ENCODE peak calls at places on chromosomes 3 and 15, in seven cellular contexts. Q, P, C, S, E, B and T are unnamed samples.

GRCh38 chr15:44675911-44676310 is 12.4 kb upstream of the SPG11 start:
- DNase-seq in C (no peak), B (no peak), S (no peak), P (no peak), E (no peak), Q (no peak), T (no peak)

GRCh38 chr3:188266581-188267274 is 112.8 kb downstream of the LPP start:
- DNase-seq in C (no peak), S (no peak), E (no peak), Q (no peak), B (no peak), P (no peak), T (no peak)

GRCh38 chr15:84821501-84822021 is 4.4 kb downstream of the ALPK3 start:
- DNase-seq in P (no peak), E (peak), Q (no peak), B (no peak), S (no peak), C (peak), T (no peak)

GRCh38 chr15:62940755-62941361 is 101.7 kb upstream of the TPM1 start:
- DNase-seq in C (no peak), P (no peak), E (no peak), S (no peak), Q (no peak), B (no peak), T (peak)

GRCh38 chr3:130259170-130259874 is 86.2 kb upstream of the COL6A5 start:
- DNase-seq in S (no peak), Q (no peak), E (no peak), C (no peak), B (no peak), P (no peak), T (no peak)

GRCh38 chr3:59245300-59245878 is 195.6 kb upstream of the CFAP20DC start:
- DNase-seq in B (no peak), Q (no peak), P (no peak), E (no peak), S (no peak), C (no peak), T (no peak)

GRCh38 chr3:60461199-60461598 is 790.1 kb downstream of the FHIT start:
- DNase-seq in Q (no peak), E (no peak), S (no peak), B (no peak), P (no peak), C (no peak), T (no peak)

GRCh38 chr3:16494906-16495580 is 18.5 kb downstream of the RFTN1 start:
- DNase-seq in P (no peak), E (no peak), Q (no peak), B (no peak), C (no peak), S (no peak), T (peak)

GRCh38 chr3:66597316-66597863 is 96.6 kb upstream of the LRIG1 start:
- DNase-seq in P (no peak), E (no peak), S (no peak), B (no peak), Q (no peak), C (no peak), T (no peak)

GRCh38 chr3:44468572-44469520 is 8.6 kb downstream of the ZNF445 start:
- DNase-seq in C (no peak), E (peak), B (peak), S (peak), Q (no peak), P (no peak), T (no peak)

GRCh38 chr15:26038693-26039092 is 175.6 kb upstream of the ATP10A start:
- DNase-seq in Q (no peak), E (no peak), C (no peak), P (no peak), S (no peak), B (peak), T (peak)

GRCh38 chr15:39504812-39505211 is 76.1 kb upstream of the THBS1 start:
- DNase-seq in S (no peak), C (no peak), P (no peak), Q (no peak), B (no peak), E (no peak), T (no peak)
- TF ChIP-seq YY1 in S (no peak), C (no peak), P (no peak), Q (no peak), B (no peak), E (no peak), T (no peak)

GRCh38 chr3:111923095-111923771 is 55.6 kb upstream of the ABHD10 start:
- DNase-seq in S (peak), Q (no peak), E (no peak), C (no peak), P (no peak), B (no peak), T (no peak)
- TF ChIP-seq YY1 in S (peak), Q (no peak), E (no peak), C (no peak), P (no peak), B (no peak), T (no peak)

DNA sequence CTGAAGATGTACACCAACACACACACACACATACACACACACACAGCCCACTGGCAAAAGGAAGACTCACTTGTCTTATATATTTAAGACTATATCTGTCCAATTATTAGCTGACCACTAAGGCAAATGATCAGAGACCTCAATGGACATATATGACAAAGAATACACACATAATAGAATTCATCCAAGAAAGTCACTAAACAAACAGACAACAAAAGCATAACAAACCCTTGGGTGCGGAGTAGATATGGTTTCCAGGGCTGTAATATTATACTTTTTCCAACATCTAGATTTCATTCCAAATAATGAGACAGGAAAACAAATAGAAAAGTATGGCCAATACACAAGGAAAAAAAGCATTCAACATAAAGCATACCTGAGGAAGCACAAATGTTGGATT is 72.3 kb upstream of the PRICKLE2 start:
- DNase-seq in E (no peak), C (no peak), Q (no peak), B (no peak), P (no peak), S (no peak), T (no peak)
- TF ChIP-seq YY1 in E (no peak), C (no peak), Q (no peak), B (no peak), P (no peak), S (no peak), T (no peak)

GRCh38 chr15:79942656-79943481 is 28.1 kb downstream of the BCL2A1 start:
- DNase-seq in S (no peak), Q (no peak), B (no peak), P (no peak), E (no peak), C (no peak), T (no peak)
- TF ChIP-seq YY1 in S (no peak), Q (no peak), B (no peak), P (no peak), E (no peak), C (no peak), T (no peak)

GRCh38 chr3:168030488-168031054 is 65.2 kb downstream of the GOLIM4 start:
- DNase-seq in C (no peak), S (no peak), B (no peak), P (no peak), Q (no peak), E (no peak), T (no peak)

GRCh38 chr3:168025076-168025475 is 70.6 kb downstream of the GOLIM4 start:
- DNase-seq in C (no peak), Q (no peak), P (no peak), E (no peak), B (no peak), S (no peak), T (no peak)

GRCh38 chr3:168026764-168027163 is 69.0 kb downstream of the GOLIM4 start:
- DNase-seq in S (no peak), C (no peak), B (no peak), P (no peak), E (no peak), Q (no peak), T (no peak)

GRCh38 chr3:168034152-168034928 is 61.4 kb downstream of the GOLIM4 start:
- DNase-seq in S (no peak), C (no peak), B (no peak), Q (no peak), P (no peak), E (peak), T (peak)

GRCh38 chr3:168029705-168030104 is 66.0 kb downstream of the GOLIM4 start:
- DNase-seq in E (no peak), C (no peak), P (no peak), S (no peak), B (peak), Q (no peak), T (no peak)
- TF ChIP-seq YY1 in E (no peak), C (no peak), P (no peak), S (no peak), B (no peak), Q (no peak), T (no peak)

DNA sequence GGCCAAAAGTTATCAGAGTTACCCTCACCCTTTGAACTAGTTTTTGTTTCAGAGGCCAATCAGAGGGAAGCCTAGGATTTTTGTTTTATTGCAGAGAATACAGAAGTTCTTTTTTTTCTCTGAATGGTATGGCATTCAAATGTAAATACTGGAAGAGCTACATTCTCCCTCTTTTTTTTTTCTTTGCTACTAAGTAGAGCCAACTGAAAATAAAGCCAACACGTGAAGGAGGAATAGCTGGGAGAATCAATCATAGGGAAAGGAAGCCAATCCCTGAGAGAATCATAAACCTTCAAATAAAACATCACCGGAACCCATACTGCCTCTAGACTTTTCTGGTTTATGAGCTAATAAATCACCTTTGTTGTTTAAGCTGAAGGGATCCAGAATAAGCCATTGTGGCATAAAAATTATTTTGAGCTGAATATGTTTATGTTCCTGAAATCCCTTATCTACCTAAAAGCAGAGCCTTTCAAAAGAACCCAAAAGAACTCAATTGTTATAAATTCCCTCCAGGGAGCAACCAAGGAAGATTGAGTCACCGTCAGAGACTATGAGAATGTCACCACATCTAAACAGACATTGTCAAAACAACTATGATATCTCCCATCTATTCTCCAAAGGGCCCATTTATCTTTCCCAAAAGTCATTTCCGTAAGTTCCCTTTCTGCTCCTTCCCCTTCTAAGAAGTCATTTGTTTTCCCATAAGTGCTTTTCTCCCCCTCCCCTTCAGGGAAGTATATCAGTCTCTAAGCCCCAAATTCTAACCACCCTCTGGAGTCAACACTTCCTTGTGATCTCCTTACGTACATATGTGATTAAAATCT is 3.8 kb upstream of the ZNF280D start:
- DNase-seq in P (no peak), B (no peak), S (no peak), C (no peak), Q (no peak), E (peak), T (no peak)
- TF ChIP-seq YY1 in P (no peak), B (no peak), S (no peak), C (no peak), Q (no peak), E (no peak), T (no peak)

GRCh38 chr15:99931703-99932603 is 198.7 kb upstream of the LYSMD4 start:
- DNase-seq in P (no peak), S (no peak), E (no peak), B (no peak), C (no peak), Q (no peak), T (no peak)

GRCh38 chr15:99925661-99926461 is 192.6 kb upstream of the LYSMD4 start:
- DNase-seq in P (no peak), B (peak), Q (peak), C (no peak), S (peak), E (peak), T (peak)

GRCh38 chr15:99928429-99928981 is 195.3 kb upstream of the LYSMD4 start:
- DNase-seq in B (peak), C (no peak), S (peak), Q (peak), P (peak), E (peak), T (peak)

GRCh38 chr15:99930696-99931095 is 197.5 kb upstream of the LYSMD4 start:
- DNase-seq in E (no peak), P (no peak), C (no peak), B (no peak), Q (no peak), S (no peak), T (no peak)

GRCh38 chr15:99929266-99929665 is 196.0 kb upstream of the LYSMD4 start:
- DNase-seq in E (no peak), Q (no peak), B (peak), P (no peak), S (no peak), C (no peak), T (no peak)
- TF ChIP-seq YY1 in E (no peak), Q (no peak), B (no peak), P (no peak), S (no peak), C (no peak), T (no peak)

DNA sequence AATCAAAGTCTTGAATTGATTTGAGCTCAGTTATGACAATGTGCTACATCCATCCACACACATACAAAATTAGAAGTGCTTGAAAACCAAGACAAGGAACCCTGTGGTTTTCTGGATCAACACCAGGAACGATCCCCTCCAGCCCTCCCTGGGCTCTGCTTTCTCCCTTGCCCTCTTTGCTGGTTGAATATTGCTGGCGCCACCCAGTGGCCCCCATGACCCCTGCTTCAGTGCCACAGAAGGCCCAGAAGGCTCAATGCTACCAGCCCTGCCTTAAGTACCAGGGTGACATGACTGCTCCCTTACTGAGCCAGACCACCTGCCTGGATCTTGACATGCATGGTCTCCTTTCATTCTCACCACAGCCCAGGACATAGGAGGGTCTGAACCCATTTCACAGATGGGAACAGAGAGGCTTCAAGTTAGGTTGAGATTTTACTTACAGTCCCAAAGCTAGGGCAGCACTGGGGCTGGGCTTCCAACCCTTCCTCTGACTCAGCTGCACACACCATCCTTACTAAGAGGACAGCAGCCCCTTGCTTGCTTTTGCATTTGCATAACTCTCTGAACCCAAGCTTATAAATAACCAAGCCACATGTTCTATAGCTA is 15.0 kb downstream of the IL12A start:
- DNase-seq in C (peak), Q (no peak), B (peak), P (no peak), S (peak), E (peak), T (peak)
- TF ChIP-seq YY1 in C (no peak), Q (no peak), B (no peak), P (peak), S (no peak), E (no peak), T (no peak)